ENCODE peak calls at places on chromosomes 6 and 20, in ten cellular contexts. U is brain microvascular endothelial cell, S is ascending aorta, F is neural progenitor cell, Z is thyroid gland, L is upper lobe of left lung, G is mesendoderm, X is transverse colon, B is tibial nerve, N is A673. J is an unnamed sample. For H3K27me3 and H3K36me3, the result is how much of the 10 kb centered on the place peaks cover.

GRCh38 chr20:8667306-8667705 is 401.6 kb upstream of the PLCB4 start:
- DNase-seq in U (no peak), G (no peak), S (no peak), N (no peak), F (no peak), L (no peak), B (peak), X (no peak), Z (no peak), J (no peak)

GRCh38 chr6:15962449-15962764 is 166.5 kb upstream of the MYLIP start:
- DNase-seq in X (no peak), U (peak), L (no peak), N (peak), Z (no peak), F (no peak), S (no peak), G (peak), B (no peak), J (no peak)

GRCh38 chr20:41017448-41018042 is 11.1 kb upstream of the TOP1 start:
- DNase-seq in L (no peak), G (peak), B (no peak), U (no peak), X (no peak), N (no peak), S (peak), Z (no peak), F (no peak), J (no peak)

GRCh38 chr6:142286088-142286409 is 15.8 kb upstream of the ADGRG6 start:
- DNase-seq in U (no peak), X (no peak), L (no peak), F (no peak), Z (no peak), G (no peak), S (no peak), B (no peak), N (no peak), J (no peak)

GRCh38 chr6:92150560-92150959 is 1268.8 kb downstream of the EPHA7 start:
- DNase-seq in U (no peak), Z (no peak), G (no peak), B (no peak), F (no peak), S (no peak), L (no peak), N (no peak), X (no peak), J (no peak)

GRCh38 chr6:68235192-68235812 is 399.8 kb upstream of the ADGRB3 start:
- DNase-seq in X (no peak), B (no peak), U (peak), N (peak), S (no peak), G (no peak), F (no peak), Z (no peak), L (no peak), J (peak)

GRCh38 chr6:24546432-24546831 is 51.7 kb downstream of the ALDH5A1 start:
- DNase-seq in U (no peak), Z (no peak), B (no peak), G (no peak), X (no peak), S (no peak), F (no peak), N (no peak), L (no peak), J (no peak)

GRCh38 chr20:35006531-35006971 is 50.9 kb downstream of the MYH7B start:
- DNase-seq in X (peak), L (no peak), Z (no peak), F (no peak), S (peak), U (no peak), G (no peak), B (no peak), N (no peak), J (no peak)

GRCh38 chr6:112480551-112480950 is 133.4 kb downstream of the RFPL4B start:
- DNase-seq in N (no peak), S (no peak), U (no peak), L (no peak), G (no peak), X (no peak), F (no peak), Z (no peak), B (no peak), J (no peak)

GRCh38 chr6:146357578-146358340 is 185.9 kb upstream of the RAB32 start:
- DNase-seq in F (no peak), N (peak), S (no peak), Z (no peak), X (no peak), U (peak), B (no peak), L (no peak), G (no peak), J (peak)

GRCh38 chr6:127824061-127824460 is 76.8 kb downstream of the THEMIS start:
- DNase-seq in U (no peak), F (no peak), X (no peak), B (no peak), S (no peak), G (no peak), N (no peak), L (no peak), Z (no peak), J (no peak)

GRCh38 chr20:41507851-41508250 is 110.3 kb downstream of the CHD6 start:
- DNase-seq in G (no peak), Z (no peak), S (no peak), U (no peak), L (no peak), X (no peak), N (no peak), B (no peak), F (no peak), J (no peak)

GRCh38 chr6:82712826-82713225 is 349.2 kb downstream of the TPBG start:
- DNase-seq in U (no peak), F (no peak), X (no peak), L (no peak), S (no peak), N (no peak), B (no peak), G (peak), Z (no peak), J (no peak)

GRCh38 chr6:28543671-28544131 is 18.0 kb downstream of the GPX5 start:
- DNase-seq in N (no peak), S (no peak), U (no peak), X (no peak), F (peak), G (peak), B (no peak), L (peak), Z (peak), J (no peak)

GRCh38 chr6:2522521-2522920 is 228.2 kb downstream of the MYLK4 start:
- DNase-seq in U (peak), F (no peak), N (no peak), L (no peak), B (no peak), G (no peak), S (no peak), X (no peak), Z (no peak), J (no peak)

GRCh38 chr6:168130168-168130651 is 51.2 kb upstream of the FRMD1 start:
- DNase-seq in G (no peak), F (no peak), U (no peak), N (no peak), S (no peak), X (no peak), L (peak), Z (no peak), B (no peak), J (no peak)

GRCh38 chr20:39057911-39058310 is 95.8 kb downstream of the DHX35 start:
- DNase-seq in Z (no peak), L (no peak), X (no peak), G (no peak), U (no peak), F (no peak), S (no peak), N (no peak), B (no peak), J (no peak)

GRCh38 chr6:107807186-107807585 is 16.9 kb downstream of the SCML4 start:
- DNase-seq in S (no peak), B (no peak), L (no peak), G (no peak), X (no peak), N (no peak), U (no peak), Z (no peak), F (peak), J (no peak)

GRCh38 chr20:59580208-59580980 is 23.9 kb upstream of the PHACTR3 start:
- DNase-seq in Z (no peak), X (no peak), U (no peak), S (no peak), N (peak), B (no peak), L (no peak), G (no peak), F (no peak), J (no peak)

GRCh38 chr20:14495066-14495465 is 157.7 kb upstream of the FLRT3 start:
- DNase-seq in L (no peak), B (no peak), F (no peak), G (no peak), Z (no peak), S (no peak), U (no peak), X (no peak), N (no peak), J (no peak)

GRCh38 chr6:169828176-169828575 is 76.8 kb downstream of the ERMARD start:
- DNase-seq in N (no peak), G (no peak), Z (no peak), L (no peak), F (no peak), B (no peak), U (no peak), S (no peak), X (no peak), J (no peak)

GRCh38 chr20:24701027-24701426 is 231.6 kb downstream of the SYNDIG1 start:
- DNase-seq in N (no peak), L (no peak), X (no peak), S (no peak), B (no peak), Z (no peak), F (no peak), U (no peak), G (no peak), J (no peak)

GRCh38 chr6:32492351-32492750 is 37.7 kb downstream of the HLA-DRB5 start:
- DNase-seq in X (no peak), S (no peak), N (no peak), Z (no peak), U (no peak), G (no peak), L (no peak), F (no peak), B (no peak), J (no peak)

GRCh38 chr20:1810572-1810925 is 84.7 kb upstream of the SIRPA start:
- DNase-seq in Z (no peak), N (no peak), S (no peak), L (no peak), B (no peak), X (no peak), G (no peak), F (no peak), U (no peak), J (no peak)

GRCh38 chr6:48111143-48111506 is at the start of gene PTCHD4:
- DNase-seq in X (no peak), F (peak), S (no peak), B (no peak), G (peak), U (peak), N (no peak), L (no peak), Z (peak), J (peak)

GRCh38 chr6:107060704-107061103 is 32.7 kb downstream of the MTRES1 start:
- DNase-seq in L (no peak), G (no peak), S (no peak), U (no peak), B (no peak), F (no peak), N (no peak), Z (no peak), X (no peak), J (no peak)

GRCh38 chr6:100230115-100230975 is 234.4 kb downstream of the SIM1 start:
- DNase-seq in S (no peak), N (no peak), B (no peak), F (no peak), Z (no peak), X (no peak), L (no peak), U (no peak), G (no peak), J (no peak)

GRCh38 chr20:16020971-16021370 is 552.3 kb downstream of the KIF16B start:
- DNase-seq in Z (no peak), S (no peak), X (no peak), N (no peak), L (no peak), U (peak), G (no peak), B (no peak), F (no peak), J (peak)

DNA sequence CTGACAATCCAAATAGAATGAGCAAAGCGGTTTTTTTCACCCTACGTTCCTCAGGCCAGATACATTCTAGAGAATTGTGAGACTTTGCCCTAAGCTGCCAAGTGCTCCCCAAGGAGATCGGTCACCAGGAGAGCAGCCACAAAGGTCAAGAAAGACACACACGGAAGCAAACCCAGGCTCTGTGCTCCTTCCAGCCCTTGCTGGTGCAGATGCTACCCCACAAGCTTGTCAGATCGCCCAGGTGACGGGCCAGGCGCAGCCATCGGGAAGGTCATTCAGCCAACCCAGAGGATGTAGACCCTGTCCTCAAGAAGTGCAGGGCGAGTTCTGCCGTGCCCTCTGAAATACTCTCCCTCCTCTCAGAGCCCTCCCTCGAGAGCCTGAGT is 36.3 kb downstream of the TAF8 start:
- DNase-seq in Z (no peak), F (no peak), L (no peak), X (no peak), B (no peak), U (no peak), G (no peak), N (no peak), S (no peak), J (no peak)
- H3K4me3 ChIP-seq in Z (no peak), F (no peak), L (no peak), X (no peak), B (no peak), U (no peak), G (no peak), N (no peak), S (no peak), J (no peak)

GRCh38 chr20:62695448-62696414 is 12.9 kb upstream of the NTSR1 start:
- DNase-seq in B (no peak), Z (no peak), N (no peak), X (no peak), F (no peak), S (no peak), G (no peak), L (peak), U (no peak), J (no peak)

GRCh38 chr20:62696999-62697398 is 11.6 kb upstream of the NTSR1 start:
- DNase-seq in S (no peak), L (no peak), Z (no peak), B (no peak), F (no peak), X (no peak), N (no peak), U (no peak), G (no peak), J (no peak)

GRCh38 chr20:62694868-62695267 is 13.8 kb upstream of the NTSR1 start:
- DNase-seq in L (peak), S (no peak), G (no peak), X (no peak), U (no peak), Z (no peak), F (no peak), B (no peak), N (no peak), J (no peak)

GRCh38 chr20:62697468-62697912 is 11.1 kb upstream of the NTSR1 start:
- DNase-seq in G (no peak), F (no peak), N (peak), B (no peak), S (no peak), U (no peak), L (no peak), Z (no peak), X (no peak), J (no peak)

DNA sequence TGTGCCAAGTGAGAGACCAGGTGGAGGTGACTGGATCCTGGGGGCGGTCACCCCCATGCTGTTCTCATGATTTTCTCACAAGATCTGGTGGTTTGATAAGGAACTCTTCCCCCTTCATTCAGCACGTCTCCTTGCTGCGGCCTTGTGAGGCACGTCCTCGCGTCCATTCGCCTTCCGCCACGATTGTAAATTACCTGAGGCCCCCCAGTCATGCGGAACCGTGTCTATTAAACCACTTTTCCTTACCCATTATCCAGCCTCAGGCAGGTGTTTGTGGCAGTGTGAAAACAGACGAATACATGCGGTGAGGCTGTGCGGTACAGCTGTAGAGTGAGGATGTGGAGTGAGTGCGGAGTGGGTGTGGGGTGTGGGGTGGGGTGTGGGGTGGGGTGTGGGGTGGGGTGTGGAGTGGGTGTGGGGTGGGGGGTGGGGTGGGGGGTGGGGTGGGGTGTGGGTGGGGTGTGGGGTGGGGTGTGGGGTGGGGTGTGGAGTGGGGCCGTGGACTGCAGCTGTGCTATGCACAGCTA is 12.1 kb upstream of the NTSR1 start:
- DNase-seq in F (no peak), B (no peak), X (no peak), L (no peak), G (no peak), S (no peak), N (no peak), Z (no peak), U (no peak), J (no peak)
- H3K27me3 ChIP-seq in F (under half), B (under half), X (under half), L (under half), G (under half), S (under half), N (under half), Z (under half), U (under half), J (under half)

GRCh38 chr6:121582262-121582661 is 146.8 kb downstream of the GJA1 start:
- DNase-seq in F (no peak), S (no peak), U (no peak), Z (no peak), X (no peak), B (no peak), L (no peak), G (no peak), N (no peak), J (no peak)
- H3K36me3 ChIP-seq in F (under half), S (under half), U (under half), Z (under half), X (under half), B (under half), L (under half), G (under half), N (under half), J (under half)

GRCh38 chr6:90158945-90159344 is 137.7 kb downstream of the BACH2 start:
- DNase-seq in L (no peak), B (no peak), F (no peak), N (peak), S (no peak), X (no peak), Z (no peak), G (peak), U (no peak), J (no peak)

GRCh38 chr6:90154666-90155065 is 142.0 kb downstream of the BACH2 start:
- DNase-seq in Z (no peak), L (no peak), N (no peak), U (no peak), X (no peak), S (no peak), G (no peak), F (peak), B (no peak), J (no peak)

GRCh38 chr6:90157441-90157840 is 139.2 kb downstream of the BACH2 start:
- DNase-seq in U (no peak), B (no peak), Z (no peak), N (no peak), S (no peak), G (no peak), X (no peak), L (no peak), F (no peak), J (no peak)

GRCh38 chr6:90155114-90155513 is 141.5 kb downstream of the BACH2 start:
- DNase-seq in F (no peak), Z (no peak), X (no peak), L (no peak), S (no peak), N (no peak), B (no peak), U (no peak), G (no peak), J (no peak)

DNA sequence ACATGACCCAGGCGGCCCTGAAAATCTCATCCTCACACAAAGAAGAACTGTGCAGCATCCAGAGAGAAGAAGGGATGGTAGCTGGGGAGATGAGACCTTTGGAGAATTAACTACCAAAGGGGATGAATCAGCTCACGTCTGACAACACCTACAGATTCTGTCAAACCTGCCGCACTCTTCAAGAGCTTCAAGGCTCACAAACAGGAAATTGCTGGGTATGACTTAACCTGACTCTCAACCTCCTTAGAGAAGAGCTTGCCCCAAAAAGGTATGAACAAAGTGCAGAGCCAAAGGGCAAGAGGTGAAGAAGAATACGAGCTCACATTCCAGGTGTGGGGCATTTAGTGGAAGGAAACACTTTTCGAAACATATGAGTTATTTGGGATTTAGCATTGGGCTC is 139.8 kb downstream of the BACH2 start:
- DNase-seq in B (no peak), S (no peak), U (no peak), G (no peak), L (no peak), X (no peak), F (no peak), Z (no peak), N (no peak), J (no peak)
- H3K4me3 ChIP-seq in B (no peak), S (no peak), U (no peak), G (no peak), L (no peak), X (no peak), F (no peak), Z (no peak), N (no peak), J (no peak)